ENCODE peak calls at places on chromosome 3, in four cellular contexts. H is body of pancreas, Y is amygdala, G is hippocampal formation. C is an unnamed sample.

GRCh38 chr3:128144512-128144911 is 8.8 kb upstream of the EEFSEC start:
- DNase-seq in H (no peak), Y (no peak), G (no peak), C (no peak)

GRCh38 chr3:77815467-77815866 is 775.6 kb downstream of the ROBO2 start:
- DNase-seq in H (no peak), Y (no peak), G (no peak), C (no peak)

GRCh38 chr3:129597792-129598381 is 8.6 kb downstream of the PLXND1 start:
- DNase-seq in H (no peak), Y (peak), G (peak), C (peak)

GRCh38 chr3:142276780-142277179 is 51.4 kb upstream of the GK5 start:
- DNase-seq in H (no peak), Y (no peak), G (no peak), C (peak)

GRCh38 chr3:124770341-124771082 is 40.3 kb downstream of the UMPS start:
- DNase-seq in H (no peak), Y (peak), G (peak), C (no peak)

GRCh38 chr3:131796558-131796957 is 238.3 kb downstream of the CPNE4 start:
- DNase-seq in H (no peak), Y (no peak), G (no peak), C (no peak)

GRCh38 chr3:12796171-12797123 is at the start of gene CAND2:
- DNase-seq in H (peak), Y (peak), G (peak), C (peak)

GRCh38 chr3:71002298-71002697 is 581.2 kb downstream of the FOXP1 start:
- DNase-seq in H (no peak), Y (no peak), G (no peak), C (no peak)

GRCh38 chr3:58416191-58416590 is 17.4 kb downstream of the PDHB start:
- DNase-seq in H (no peak), Y (no peak), G (no peak), C (no peak)

GRCh38 chr3:181757694-181758306 is 46.1 kb downstream of the SOX2 start:
- DNase-seq in H (no peak), Y (no peak), G (no peak), C (no peak)

GRCh38 chr3:140552898-140553297 is 125.0 kb upstream of the TRIM42 start:
- DNase-seq in H (no peak), Y (no peak), G (no peak), C (peak)

GRCh38 chr3:48847053-48847585 is 555 bp downstream of the PRKAR2A start:
- DNase-seq in H (peak), Y (peak), G (peak), C (peak)

GRCh38 chr3:151169700-151170224 is 33.3 kb downstream of the GPR171 start:
- DNase-seq in H (peak), Y (peak), G (peak), C (no peak)

GRCh38 chr3:55147856-55148720 is 220.2 kb upstream of the LRTM1 start:
- DNase-seq in H (no peak), Y (no peak), G (no peak), C (peak)